ENCODE peak calls at places on chromosomes 4 and X, in ten cellular contexts. One of them, this sample, is unnamed.
A peak's percentile ranks its signal among the peaks of the same experiment; 100 is the strongest.

GRCh38 chrX:10579753-10580060 is 40.7 kb downstream of the MID1 start:
- DNase-seq in GM23338: no peak
- DNase-seq in tibial artery: no peak
- DNase-seq in B cell: no peak
- DNase-seq in mesothelial cell of epicardium: no peak
- DNase-seq in left ventricle myocardium inferior: no peak
- DNase-seq in stomach: no peak
- DNase-seq in AG09319: no peak
- DNase-seq in WTC11: no peak
- DNase-seq in CD8-positive, alpha-beta T cell: no peak
- DNase-seq in this sample: no peak

GRCh38 chrX:14039344-14039743 is 9.7 kb upstream of the GEMIN8 start:
- DNase-seq in CD8-positive, alpha-beta T cell: peak; percentile 44
- DNase-seq in GM23338: peak; percentile 53
- DNase-seq in stomach: peak; percentile 60
- DNase-seq in B cell: peak; percentile 37
- DNase-seq in WTC11: peak; percentile 31
- DNase-seq in AG09319: no peak
- DNase-seq in mesothelial cell of epicardium: no peak
- DNase-seq in tibial artery: peak; percentile 45
- DNase-seq in left ventricle myocardium inferior: no peak
- DNase-seq in this sample: peak; percentile 66

GRCh38 chr4:74543247-74543670 is 98.3 kb downstream of the AREG start:
- DNase-seq in left ventricle myocardium inferior: no peak
- DNase-seq in stomach: no peak
- DNase-seq in mesothelial cell of epicardium: no peak
- DNase-seq in B cell: peak; percentile 11
- DNase-seq in AG09319: no peak
- DNase-seq in GM23338: no peak
- DNase-seq in tibial artery: no peak
- DNase-seq in CD8-positive, alpha-beta T cell: no peak
- DNase-seq in WTC11: no peak
- DNase-seq in this sample: no peak

GRCh38 chr4:176425035-176425434 is 105.3 kb downstream of the SPCS3 start:
- DNase-seq in mesothelial cell of epicardium: no peak
- DNase-seq in WTC11: no peak
- DNase-seq in AG09319: no peak
- DNase-seq in stomach: no peak
- DNase-seq in left ventricle myocardium inferior: no peak
- DNase-seq in GM23338: no peak
- DNase-seq in B cell: no peak
- DNase-seq in CD8-positive, alpha-beta T cell: no peak
- DNase-seq in tibial artery: no peak
- DNase-seq in this sample: no peak

GRCh38 chr4:132669786-132670185 is 479.3 kb upstream of the PCDH10 start:
- DNase-seq in stomach: no peak
- DNase-seq in mesothelial cell of epicardium: no peak
- DNase-seq in left ventricle myocardium inferior: no peak
- DNase-seq in CD8-positive, alpha-beta T cell: no peak
- DNase-seq in tibial artery: no peak
- DNase-seq in GM23338: no peak
- DNase-seq in B cell: no peak
- DNase-seq in AG09319: no peak
- DNase-seq in WTC11: no peak
- DNase-seq in this sample: no peak

GRCh38 chrX:16436348-16437188 is 213.4 kb upstream of the S100G start:
- DNase-seq in stomach: peak; percentile 84
- DNase-seq in WTC11: peak; percentile 73
- DNase-seq in GM23338: peak; percentile 79
- DNase-seq in CD8-positive, alpha-beta T cell: peak; percentile 45
- DNase-seq in B cell: no peak
- DNase-seq in AG09319: peak; percentile 29
- DNase-seq in tibial artery: peak; percentile 72
- DNase-seq in left ventricle myocardium inferior: peak; percentile 58
- DNase-seq in mesothelial cell of epicardium: peak; percentile 38
- DNase-seq in this sample: peak; percentile 95

GRCh38 chr4:162727232-162727631 is 439.5 kb downstream of the NAF1 start:
- DNase-seq in left ventricle myocardium inferior: no peak
- DNase-seq in mesothelial cell of epicardium: no peak
- DNase-seq in CD8-positive, alpha-beta T cell: no peak
- DNase-seq in B cell: no peak
- DNase-seq in tibial artery: no peak
- DNase-seq in stomach: peak; percentile 26
- DNase-seq in AG09319: no peak
- DNase-seq in GM23338: peak; percentile 6
- DNase-seq in WTC11: no peak
- DNase-seq in this sample: no peak

GRCh38 chr4:176753049-176753448 is 39.7 kb downstream of the VEGFC start:
- DNase-seq in AG09319: peak; percentile 87
- DNase-seq in tibial artery: no peak
- DNase-seq in GM23338: no peak
- DNase-seq in WTC11: no peak
- DNase-seq in mesothelial cell of epicardium: no peak
- DNase-seq in stomach: no peak
- DNase-seq in left ventricle myocardium inferior: no peak
- DNase-seq in CD8-positive, alpha-beta T cell: no peak
- DNase-seq in B cell: no peak
- DNase-seq in this sample: no peak

GRCh38 chr4:147789596-147789995 is 57.7 kb downstream of the ARHGAP10 start:
- DNase-seq in stomach: no peak
- DNase-seq in B cell: no peak
- DNase-seq in GM23338: no peak
- DNase-seq in WTC11: no peak
- DNase-seq in CD8-positive, alpha-beta T cell: no peak
- DNase-seq in mesothelial cell of epicardium: no peak
- DNase-seq in left ventricle myocardium inferior: no peak
- DNase-seq in AG09319: no peak
- DNase-seq in tibial artery: no peak
- DNase-seq in this sample: no peak

GRCh38 chr4:30722916-30723270 is 2.7 kb downstream of the PCDH7 start:
- DNase-seq in stomach: no peak
- DNase-seq in AG09319: no peak
- DNase-seq in WTC11: peak; percentile 20
- DNase-seq in GM23338: peak; percentile 45
- DNase-seq in B cell: no peak
- DNase-seq in left ventricle myocardium inferior: no peak
- DNase-seq in mesothelial cell of epicardium: no peak
- DNase-seq in tibial artery: peak; percentile 22
- DNase-seq in CD8-positive, alpha-beta T cell: no peak
- DNase-seq in this sample: peak; percentile 62

GRCh38 chr4:30720021-30720655 is at the start of gene PCDH7:
- DNase-seq in CD8-positive, alpha-beta T cell: no peak
- DNase-seq in mesothelial cell of epicardium: peak; percentile 22
- DNase-seq in tibial artery: peak; percentile 28
- DNase-seq in stomach: peak; percentile 37
- DNase-seq in GM23338: peak; percentile 77
- DNase-seq in B cell: peak; percentile 22
- DNase-seq in WTC11: peak; percentile 67
- DNase-seq in AG09319: no peak
- DNase-seq in left ventricle myocardium inferior: peak; percentile 22
- DNase-seq in this sample: peak; percentile 87

GRCh38 chr4:30722092-30722915 is 2.1 kb downstream of the PCDH7 start:
- DNase-seq in tibial artery: no peak
- DNase-seq in left ventricle myocardium inferior: peak; percentile 22
- DNase-seq in GM23338: peak; percentile 73
- DNase-seq in B cell: peak; percentile 27
- DNase-seq in stomach: no peak
- DNase-seq in WTC11: peak; percentile 20
- DNase-seq in mesothelial cell of epicardium: peak; percentile 19
- DNase-seq in AG09319: no peak
- DNase-seq in CD8-positive, alpha-beta T cell: no peak
- DNase-seq in this sample: no peak

GRCh38 chr4:30720656-30721352 is 635 bp downstream of the PCDH7 start:
- DNase-seq in tibial artery: peak; percentile 28
- DNase-seq in GM23338: peak; percentile 64
- DNase-seq in WTC11: peak; percentile 50
- DNase-seq in CD8-positive, alpha-beta T cell: no peak
- DNase-seq in mesothelial cell of epicardium: peak; percentile 38
- DNase-seq in AG09319: no peak
- DNase-seq in stomach: no peak
- DNase-seq in left ventricle myocardium inferior: peak; percentile 25
- DNase-seq in B cell: peak; percentile 24
- DNase-seq in this sample: no peak

DNA sequence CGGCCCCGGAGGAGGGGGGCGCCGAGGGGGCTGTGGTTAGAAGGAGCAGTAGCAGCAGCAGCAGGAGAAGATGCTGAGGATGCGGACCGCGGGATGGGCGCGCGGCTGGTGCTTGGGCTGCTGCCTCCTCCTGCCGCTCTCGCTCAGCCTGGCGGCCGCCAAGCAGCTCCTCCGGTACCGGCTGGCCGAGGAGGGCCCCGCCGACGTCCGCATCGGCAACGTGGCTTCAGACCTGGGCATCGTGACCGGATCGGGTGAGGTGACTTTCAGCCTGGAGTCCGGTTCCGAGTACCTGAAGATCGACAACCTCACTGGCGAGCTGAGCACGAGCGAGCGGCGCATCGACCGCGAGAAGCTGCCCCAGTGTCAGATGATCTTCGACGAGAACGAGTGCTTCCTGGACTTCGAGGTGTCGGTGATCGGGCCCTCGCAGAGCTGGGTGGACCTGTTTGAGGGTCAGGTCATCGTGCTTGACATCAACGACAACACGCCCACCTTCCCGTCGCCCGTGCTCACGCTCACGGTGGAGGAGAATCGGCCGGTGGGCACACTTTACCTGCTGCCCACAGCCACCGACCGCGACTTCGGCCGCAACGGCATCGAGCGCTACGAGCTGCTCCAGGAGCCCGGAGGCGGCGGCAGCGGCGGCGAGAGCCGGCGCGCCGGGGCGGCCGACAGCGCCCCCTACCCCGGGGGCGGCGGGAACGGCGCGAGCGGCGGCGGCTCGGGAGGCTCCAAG is 1.4 kb downstream of the PCDH7 start:
- DNase-seq in CD8-positive, alpha-beta T cell: no peak
- DNase-seq in tibial artery: peak; percentile 29
- DNase-seq in WTC11: peak; percentile 63
- DNase-seq in AG09319: no peak
- DNase-seq in GM23338: peak; percentile 52
- DNase-seq in stomach: peak; percentile 56
- DNase-seq in left ventricle myocardium inferior: peak; percentile 33
- DNase-seq in mesothelial cell of epicardium: peak; percentile 49
- DNase-seq in B cell: peak; percentile 35
- DNase-seq in this sample: peak; percentile 86
- TF ChIP-seq CTCF in CD8-positive, alpha-beta T cell: no peak
- TF ChIP-seq CTCF in tibial artery: peak; percentile 17
- TF ChIP-seq CTCF in WTC11: no peak
- TF ChIP-seq CTCF in AG09319: no peak
- TF ChIP-seq CTCF in GM23338: no peak
- TF ChIP-seq CTCF in stomach: peak; percentile 70
- TF ChIP-seq CTCF in left ventricle myocardium inferior: peak; percentile 54
- TF ChIP-seq CTCF in mesothelial cell of epicardium: peak; percentile 50
- TF ChIP-seq CTCF in B cell: no peak
- TF ChIP-seq CTCF in this sample: peak; percentile 71

DNA sequence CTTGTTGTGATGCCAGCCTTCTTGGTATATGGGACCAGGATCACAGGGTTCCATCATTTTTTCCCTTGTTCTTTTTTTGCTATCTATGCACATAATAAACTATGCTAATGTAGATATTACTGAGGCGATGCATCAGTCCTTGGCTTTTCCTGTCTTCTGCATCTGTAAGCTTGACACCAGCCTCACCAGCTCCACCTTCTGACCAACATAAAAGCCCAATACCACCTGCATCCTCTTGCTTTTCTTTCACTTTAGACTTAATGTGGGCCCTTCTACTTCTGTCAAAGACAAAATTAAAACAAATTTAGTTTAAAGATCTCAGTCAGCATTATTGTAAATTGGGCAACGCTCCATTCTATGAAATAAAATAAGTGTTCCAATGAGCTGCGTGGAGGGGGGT is 1718.8 kb upstream of the PCDH10 start:
- DNase-seq in CD8-positive, alpha-beta T cell: no peak
- DNase-seq in AG09319: no peak
- DNase-seq in stomach: no peak
- DNase-seq in tibial artery: no peak
- DNase-seq in mesothelial cell of epicardium: no peak
- DNase-seq in left ventricle myocardium inferior: no peak
- DNase-seq in GM23338: peak; percentile 22
- DNase-seq in WTC11: no peak
- DNase-seq in B cell: no peak
- DNase-seq in this sample: no peak
- TF ChIP-seq CTCF in CD8-positive, alpha-beta T cell: no peak
- TF ChIP-seq CTCF in AG09319: no peak
- TF ChIP-seq CTCF in stomach: no peak
- TF ChIP-seq CTCF in tibial artery: no peak
- TF ChIP-seq CTCF in mesothelial cell of epicardium: no peak
- TF ChIP-seq CTCF in left ventricle myocardium inferior: no peak
- TF ChIP-seq CTCF in GM23338: peak; percentile 41
- TF ChIP-seq CTCF in WTC11: no peak
- TF ChIP-seq CTCF in B cell: no peak
- TF ChIP-seq CTCF in this sample: peak; percentile 55

DNA sequence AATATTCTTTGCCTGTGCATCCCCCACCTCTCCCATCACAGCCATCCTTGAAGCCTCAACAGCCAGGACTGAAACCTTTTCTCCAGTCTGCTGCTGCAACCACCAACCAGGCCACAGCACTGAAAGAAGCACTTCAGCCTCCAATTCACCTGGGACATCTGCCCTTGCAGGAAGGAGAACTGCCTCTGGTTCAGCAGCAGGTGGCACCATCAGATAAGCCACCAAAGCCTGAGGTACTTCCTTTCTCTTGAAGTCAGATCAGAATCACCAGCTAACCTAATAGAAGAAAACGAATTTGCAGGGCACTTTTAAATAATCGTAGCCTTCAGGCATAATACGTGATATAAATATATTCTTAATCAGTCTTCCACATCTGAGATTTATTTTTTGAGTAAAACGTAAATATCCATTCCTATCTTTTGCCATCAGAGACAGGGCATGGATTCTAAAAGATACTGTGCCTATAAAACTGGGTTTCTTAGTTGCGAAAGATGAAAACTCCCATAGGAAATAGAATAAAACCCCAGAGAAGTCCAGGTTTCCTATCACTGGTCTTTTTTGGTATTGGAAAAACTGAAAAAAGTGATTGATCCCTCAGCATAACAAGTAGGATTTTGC is 9.5 kb downstream of the AMBN start:
- DNase-seq in mesothelial cell of epicardium: no peak
- DNase-seq in GM23338: peak; percentile 88
- DNase-seq in left ventricle myocardium inferior: no peak
- DNase-seq in B cell: peak; percentile 24
- DNase-seq in WTC11: peak; percentile 73
- DNase-seq in AG09319: peak; percentile 31
- DNase-seq in CD8-positive, alpha-beta T cell: peak; percentile 42
- DNase-seq in stomach: peak; percentile 53
- DNase-seq in tibial artery: no peak
- DNase-seq in this sample: peak; percentile 91
- TF ChIP-seq CTCF in mesothelial cell of epicardium: peak; percentile 29
- TF ChIP-seq CTCF in GM23338: peak; percentile 92
- TF ChIP-seq CTCF in left ventricle myocardium inferior: peak; percentile 69
- TF ChIP-seq CTCF in B cell: peak; percentile 90
- TF ChIP-seq CTCF in WTC11: peak; percentile 44
- TF ChIP-seq CTCF in AG09319: peak; percentile 75
- TF ChIP-seq CTCF in CD8-positive, alpha-beta T cell: peak; percentile 90
- TF ChIP-seq CTCF in stomach: peak; percentile 71
- TF ChIP-seq CTCF in tibial artery: peak; percentile 64
- TF ChIP-seq CTCF in this sample: peak; percentile 92

DNA sequence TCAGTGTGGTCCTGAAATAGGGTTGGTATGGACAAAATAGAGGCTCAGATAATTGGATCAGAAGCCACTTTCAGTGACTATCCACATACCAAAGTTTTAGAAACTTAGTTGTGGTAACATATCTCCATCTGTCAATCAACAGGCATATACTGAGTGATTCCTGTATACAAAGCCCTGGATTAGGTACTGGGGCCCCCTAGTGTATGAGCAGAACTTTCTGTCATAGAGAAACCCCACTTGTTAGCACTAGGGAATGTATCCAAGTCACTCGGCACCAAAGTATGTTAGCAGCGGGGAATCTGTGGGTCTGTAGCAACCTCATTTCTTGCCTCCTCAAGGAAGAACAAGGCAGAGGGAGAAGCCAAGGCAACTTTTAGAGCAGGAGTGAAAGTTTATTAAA is 50.7 kb downstream of the MAP7D3 start:
- DNase-seq in CD8-positive, alpha-beta T cell: no peak
- DNase-seq in left ventricle myocardium inferior: no peak
- DNase-seq in stomach: no peak
- DNase-seq in tibial artery: no peak
- DNase-seq in B cell: no peak
- DNase-seq in GM23338: peak; percentile 51
- DNase-seq in mesothelial cell of epicardium: no peak
- DNase-seq in WTC11: no peak
- DNase-seq in AG09319: no peak
- DNase-seq in this sample: no peak
- TF ChIP-seq CTCF in CD8-positive, alpha-beta T cell: no peak
- TF ChIP-seq CTCF in left ventricle myocardium inferior: peak; percentile 52
- TF ChIP-seq CTCF in stomach: peak; percentile 12
- TF ChIP-seq CTCF in tibial artery: peak; percentile 29
- TF ChIP-seq CTCF in B cell: no peak
- TF ChIP-seq CTCF in GM23338: peak; percentile 52
- TF ChIP-seq CTCF in mesothelial cell of epicardium: no peak
- TF ChIP-seq CTCF in WTC11: no peak
- TF ChIP-seq CTCF in AG09319: peak; percentile 41
- TF ChIP-seq CTCF in this sample: peak; percentile 59

This sample was measured in endodermal cell.